ENCODE peak calls at places on chromosome 15, in five cellular contexts. B, I, P, S and H are unnamed samples.

GRCh38 chr15:62848631-62849050 is 193.9 kb upstream of the TPM1 start:
- DNase-seq in I (no peak), S (no peak), P (peak; percentile 13), B (no peak), H (no peak)

GRCh38 chr15:75171408-75171807 is 30.3 kb upstream of the C15orf39 start:
- DNase-seq in I (peak; percentile 30), B (no peak), S (no peak), P (peak; percentile 56), H (no peak)

GRCh38 chr15:67138946-67139855 is 73.8 kb downstream of the SMAD3 start:
- DNase-seq in S (no peak), I (no peak), B (no peak), P (no peak), H (no peak)

GRCh38 chr15:34588046-34588674 is 4.7 kb upstream of the GOLGA8B start:
- DNase-seq in I (no peak), P (peak; percentile 80), B (no peak), S (peak; percentile 75), H (peak; percentile 77)

GRCh38 chr15:52424856-52425431 is 103.7 kb downstream of the MYO5A start:
- DNase-seq in B (no peak), P (no peak), S (no peak), I (no peak), H (no peak)

GRCh38 chr15:62920569-62921502 is 121.7 kb upstream of the TPM1 start:
- DNase-seq in I (no peak), B (no peak), P (no peak), S (no peak), H (no peak)

GRCh38 chr15:70539912-70540520 is 223.3 kb downstream of the UACA start:
- DNase-seq in B (no peak), P (no peak), I (no peak), S (no peak), H (no peak)

GRCh38 chr15:101088788-101089578 is 162.9 kb downstream of the CHSY1 start:
- DNase-seq in S (peak; percentile 77), I (no peak), B (peak; percentile 34), P (peak; percentile 35), H (peak; percentile 26)

GRCh38 chr15:75153084-75153483 is 48.6 kb upstream of the C15orf39 start:
- DNase-seq in I (no peak), B (no peak), P (peak; percentile 82), S (peak; percentile 81), H (peak; percentile 73)

GRCh38 chr15:58171476-58172061 is 33.4 kb downstream of the AQP9 start:
- DNase-seq in B (no peak), I (no peak), S (no peak), P (no peak), H (no peak)

GRCh38 chr15:51203797-51204196 is 109.1 kb upstream of the TNFAIP8L3 start:
- DNase-seq in S (no peak), P (peak; percentile 4), B (no peak), I (no peak), H (no peak)

GRCh38 chr15:90259524-90259923 is 5.9 kb upstream of the NGRN start:
- DNase-seq in S (no peak), P (no peak), B (no peak), I (peak; percentile 65), H (no peak)

GRCh38 chr15:22236469-22236868 is 156.1 kb downstream of the OR4M2 start:
- DNase-seq in B (no peak), S (no peak), P (no peak), I (no peak), H (no peak)

GRCh38 chr15:76994496-76994895 is 430 bp upstream of the PSTPIP1 start:
- DNase-seq in I (no peak), S (no peak), P (no peak), B (no peak), H (no peak)

GRCh38 chr15:98952381-98952803 is 55.2 kb downstream of the PGPEP1L start:
- DNase-seq in S (no peak), I (peak; percentile 95), P (no peak), B (no peak), H (no peak)

GRCh38 chr15:31100738-31101137 is 787 bp downstream of the TRPM1 start:
- DNase-seq in P (no peak), B (no peak), S (no peak), I (no peak), H (no peak)

GRCh38 chr15:81073796-81074195 is 60.3 kb upstream of the CFAP161 start:
- DNase-seq in S (no peak), I (no peak), B (no peak), P (no peak), H (no peak)

GRCh38 chr15:99446565-99447496 is 119.0 kb upstream of the MEF2A start:
- DNase-seq in I (no peak), P (no peak), S (no peak), B (no peak), H (no peak)

DNA sequence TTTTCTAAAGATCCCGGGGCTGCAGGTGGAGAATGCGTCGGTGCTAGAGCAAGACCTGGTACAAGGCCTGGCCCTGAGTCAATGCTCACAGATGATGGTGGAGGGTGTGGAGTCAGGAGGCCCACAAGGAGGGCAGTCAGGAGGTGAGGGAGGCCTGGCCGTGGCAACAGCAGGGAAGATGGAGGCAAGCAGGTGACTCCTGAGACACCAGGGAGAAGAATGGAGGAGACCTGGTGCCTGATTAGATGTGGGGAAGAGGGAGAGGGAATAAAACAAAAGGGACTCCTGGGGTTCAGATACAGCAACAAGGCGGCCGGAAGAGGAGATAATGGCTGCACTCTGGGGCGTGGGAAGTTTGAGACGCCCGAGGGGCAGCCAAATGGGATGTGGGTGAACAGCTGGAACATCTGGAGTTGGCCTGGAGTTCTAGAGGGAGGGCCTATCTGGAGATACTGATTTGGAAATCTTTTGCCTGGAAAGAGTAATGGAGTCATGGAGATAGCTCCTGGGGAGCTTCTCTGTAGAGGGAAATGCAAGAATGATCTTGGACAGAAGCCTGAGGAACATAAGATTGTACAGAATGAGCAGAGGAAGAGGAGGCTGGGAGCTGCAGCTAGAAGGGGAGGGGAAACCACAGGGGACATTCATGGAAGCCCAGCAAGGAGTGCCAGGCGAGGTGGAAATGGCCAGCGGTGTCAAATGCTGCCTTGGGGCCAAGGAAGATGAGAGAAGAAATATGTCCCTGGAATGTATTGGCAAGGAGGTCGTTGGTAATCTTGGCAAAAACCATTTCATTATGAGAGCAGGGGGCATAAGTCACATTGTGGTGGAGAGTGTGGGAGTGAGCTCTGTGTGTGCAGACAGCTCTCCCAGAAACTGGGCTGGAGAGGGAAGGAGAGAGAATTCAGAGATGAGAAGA is 67.5 kb upstream of the CORO2B start:
- DNase-seq in I (no peak), P (no peak), S (no peak), B (no peak), H (no peak)
- TF ChIP-seq MAX in I (no peak), P (no peak), S (no peak), B (no peak), H (no peak)

DNA sequence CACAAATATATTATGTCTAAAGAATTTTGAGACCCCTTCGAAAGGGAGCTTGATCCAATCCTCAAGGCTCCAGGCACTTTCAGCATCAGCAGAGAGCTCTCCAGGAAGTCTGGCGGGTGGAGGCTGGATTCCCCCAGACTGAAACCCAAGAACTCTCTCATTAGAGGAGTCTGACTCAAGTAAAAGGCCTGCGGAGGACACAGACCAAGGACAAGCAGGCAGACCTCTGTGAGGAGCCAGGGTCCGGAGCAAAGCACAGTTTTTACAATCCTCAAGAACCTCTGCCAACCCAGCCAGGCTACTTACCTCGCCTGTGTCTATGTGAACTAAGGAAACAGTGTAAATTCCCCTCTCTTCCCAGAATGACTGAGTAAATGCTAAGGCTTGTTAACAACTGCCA is 86.2 kb downstream of the FBN1 start:
- DNase-seq in B (no peak), P (no peak), I (no peak), S (no peak), H (no peak)
- H3K4me3 ChIP-seq in B (no peak overlapping the region), P (no peak overlapping the region), I (no peak overlapping the region), S (no peak overlapping the region), H (no peak overlapping the region)

GRCh38 chr15:25784141-25784540 is 79.0 kb downstream of the ATP10A start:
- DNase-seq in P (no peak), S (no peak), B (no peak), I (no peak), H (no peak)

GRCh38 chr15:25784876-25785642 is 78.1 kb downstream of the ATP10A start:
- DNase-seq in P (no peak), S (no peak), I (no peak), B (no peak), H (no peak)

GRCh38 chr15:25785643-25786029 is 77.5 kb downstream of the ATP10A start:
- DNase-seq in P (no peak), I (no peak), B (no peak), S (no peak), H (no peak)

GRCh38 chr15:25783134-25783533 is 80.0 kb downstream of the ATP10A start:
- DNase-seq in P (no peak), B (no peak), S (no peak), I (no peak), H (no peak)

GRCh38 chr15:25783607-25784131 is 79.5 kb downstream of the ATP10A start:
- DNase-seq in I (no peak), B (peak; percentile 54), P (no peak), S (peak; percentile 42), H (no peak)
- TF ChIP-seq ZNF274 in I (no peak), B (no peak), P (no peak), S (no peak), H (no peak)

GRCh38 chr15:79049416-79049815 is 41.2 kb downstream of the RASGRF1 start:
- DNase-seq in I (no peak), P (no peak), B (no peak), S (no peak), H (no peak)

GRCh38 chr15:79050341-79050740 is 40.2 kb downstream of the RASGRF1 start:
- DNase-seq in S (no peak), I (no peak), P (no peak), B (no peak), H (no peak)

GRCh38 chr15:79045041-79045440 is 45.5 kb downstream of the RASGRF1 start:
- DNase-seq in P (no peak), B (no peak), I (no peak), S (no peak), H (no peak)

GRCh38 chr15:79046691-79047404 is 43.7 kb downstream of the RASGRF1 start:
- DNase-seq in P (no peak), S (no peak), I (no peak), B (no peak), H (no peak)

DNA sequence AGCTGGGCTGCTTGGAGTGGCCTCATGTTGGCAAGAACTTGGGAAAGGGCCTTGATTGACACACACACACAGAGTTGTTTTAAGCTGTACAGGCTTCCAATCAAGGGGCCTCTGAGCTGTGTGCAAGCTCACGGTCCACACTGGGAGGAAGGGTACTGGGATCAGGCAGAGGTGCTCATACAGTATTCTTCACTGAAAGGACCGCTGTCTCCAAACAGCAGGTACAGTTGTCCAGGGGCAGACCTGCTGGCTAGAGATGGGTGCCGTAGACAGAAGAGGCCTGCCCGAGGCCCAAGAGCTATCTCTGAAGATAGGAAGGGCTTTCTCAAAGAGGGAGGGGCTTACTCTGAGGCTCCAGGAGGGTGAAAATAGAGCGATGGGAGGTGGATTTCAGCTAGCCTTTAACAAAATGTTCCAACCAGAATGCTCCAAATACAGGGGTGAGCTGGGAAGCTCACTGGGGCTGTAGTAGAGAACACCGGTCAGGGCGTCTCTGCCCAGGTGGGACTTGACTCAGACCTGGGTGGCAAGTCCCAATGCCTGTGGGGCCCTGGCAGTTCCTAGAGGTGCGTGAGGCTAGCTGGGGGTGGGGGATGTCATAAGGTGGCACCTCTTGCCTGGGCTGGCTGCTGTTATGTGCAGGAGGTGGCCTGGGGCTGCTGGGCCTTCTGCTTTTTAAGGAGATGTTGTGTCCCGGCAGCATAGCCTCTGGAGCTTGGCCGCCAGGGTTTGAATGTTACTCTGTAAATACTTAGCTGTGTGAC is 42.7 kb downstream of the RASGRF1 start:
- DNase-seq in S (no peak), I (no peak), B (no peak), P (no peak), H (no peak)
- TF ChIP-seq MAX in S (no peak), I (no peak), B (no peak), P (no peak), H (no peak)